ENCODE peak calls at places on chromosomes 7 and 10, in ten cellular contexts. D is NCI-H2081; I is hypothalamus; Q is heart left ventricle; L is activated CD8-positive, alpha-beta memory T cell treated with anti-CD3 and anti-CD28 coated beads for 24 hours; W is ecto neural progenitor cell; Y is EH; Z is SW 1271; H is stimulated activated naive CD4-positive, alpha-beta T cell; N is activated CD4-positive, alpha-beta T cell treated with anti-CD3 and anti-CD28 coated beads, Interleukin-2, amount 50 U/mL, for 1 hour. S is an unnamed sample.

GRCh38 chr10:123896217-123896927 is 4.8 kb upstream of the CPXM2 start:
- DNase-seq in H (no peak), Y (no peak), D (no peak), L (no peak), Z (no peak), I (no peak), N (no peak), W (no peak), Q (no peak), S (no peak)

GRCh38 chr10:85508159-85508558 is 858.4 kb downstream of the GRID1 start:
- DNase-seq in I (no peak), Z (no peak), L (no peak), H (no peak), Y (no peak), Q (no peak), N (no peak), D (no peak), W (no peak), S (no peak)

GRCh38 chr7:391411-391951 is 101.5 kb downstream of the FOXL3 start:
- DNase-seq in N (no peak), I (no peak), D (no peak), Q (peak), L (peak), W (peak), Y (peak), Z (no peak), H (no peak), S (no peak)

GRCh38 chr10:31927597-31928530 is 767 bp downstream of the ARHGAP12 start:
- DNase-seq in I (peak), Y (peak), Z (peak), H (peak), W (peak), Q (peak), N (peak), L (peak), D (no peak), S (peak)

GRCh38 chr10:102815790-102816549 is 21.2 kb downstream of the CYP17A1 start:
- DNase-seq in N (no peak), I (peak), H (no peak), Z (no peak), W (no peak), Y (peak), L (no peak), D (no peak), Q (peak), S (no peak)

GRCh38 chr10:97171001-97171400 is 14.8 kb downstream of the SLIT1 start:
- DNase-seq in Z (no peak), Y (no peak), D (no peak), Q (no peak), W (no peak), N (no peak), H (no peak), L (no peak), I (no peak), S (no peak)

GRCh38 chr7:490461-491291 is 29.0 kb downstream of the PDGFA start:
- DNase-seq in Y (no peak), W (no peak), I (no peak), Q (peak), L (no peak), N (no peak), D (no peak), Z (no peak), H (no peak), S (no peak)

GRCh38 chr10:112446055-112446854 is 459 bp downstream of the ZDHHC6 start:
- DNase-seq in Z (no peak), N (no peak), Q (no peak), Y (peak), D (no peak), L (no peak), H (no peak), I (no peak), W (no peak), S (no peak)

GRCh38 chr7:45647426-45647825 is 73.3 kb downstream of the ADCY1 start:
- DNase-seq in H (no peak), W (peak), Y (no peak), Z (no peak), L (no peak), D (no peak), N (no peak), I (no peak), Q (no peak), S (peak)

S was measured in occipital lobe.